ENCODE peak calls at places on chromosomes 13 and 19, in nine cellular contexts. One of them, this sample, is unnamed.

GRCh38 chr13:41942462-41943094 is 18.3 kb downstream of the VWA8 start:
- DNase-seq in epithelial cell of esophagus: peak; percentile 55
- DNase-seq in left ventricle myocardium inferior: no peak
- DNase-seq in GM13976: no peak
- DNase-seq in choroid plexus epithelial cell: peak; percentile 87
- DNase-seq in GM10248: no peak
- DNase-seq in IMR-90: peak; percentile 74
- DNase-seq in AG04450: peak; percentile 33
- DNase-seq in lower lobe of right lung: no peak
- DNase-seq in this sample: peak; percentile 63

GRCh38 chr19:10603873-10604459 is 16.9 kb upstream of the AP1M2 start:
- DNase-seq in GM10248: peak; percentile 67
- DNase-seq in lower lobe of right lung: no peak
- DNase-seq in choroid plexus epithelial cell: peak; percentile 69
- DNase-seq in epithelial cell of esophagus: no peak
- DNase-seq in IMR-90: no peak
- DNase-seq in GM13976: peak; percentile 70
- DNase-seq in AG04450: no peak
- DNase-seq in left ventricle myocardium inferior: no peak
- DNase-seq in this sample: peak; percentile 37

GRCh38 chr13:24153347-24153746 is 7.2 kb upstream of the SPATA13 start:
- DNase-seq in choroid plexus epithelial cell: no peak
- DNase-seq in IMR-90: no peak
- DNase-seq in AG04450: no peak
- DNase-seq in epithelial cell of esophagus: no peak
- DNase-seq in GM10248: no peak
- DNase-seq in GM13976: no peak
- DNase-seq in lower lobe of right lung: no peak
- DNase-seq in left ventricle myocardium inferior: no peak
- DNase-seq in this sample: no peak

GRCh38 chr19:56159009-56159501 is 16.8 kb upstream of the GALP start:
- DNase-seq in lower lobe of right lung: no peak
- DNase-seq in GM10248: no peak
- DNase-seq in IMR-90: no peak
- DNase-seq in epithelial cell of esophagus: peak; percentile 8
- DNase-seq in choroid plexus epithelial cell: no peak
- DNase-seq in AG04450: no peak
- DNase-seq in left ventricle myocardium inferior: no peak
- DNase-seq in GM13976: no peak
- DNase-seq in this sample: no peak

GRCh38 chr13:96904232-96904631 is 90.0 kb downstream of the OXGR1 start:
- DNase-seq in AG04450: no peak
- DNase-seq in epithelial cell of esophagus: no peak
- DNase-seq in GM10248: no peak
- DNase-seq in IMR-90: no peak
- DNase-seq in left ventricle myocardium inferior: no peak
- DNase-seq in choroid plexus epithelial cell: no peak
- DNase-seq in lower lobe of right lung: no peak
- DNase-seq in GM13976: no peak
- DNase-seq in this sample: no peak

GRCh38 chr13:72959643-72960042 is 99.2 kb upstream of the KLF5 start:
- DNase-seq in GM10248: no peak
- DNase-seq in GM13976: no peak
- DNase-seq in choroid plexus epithelial cell: peak; percentile 17
- DNase-seq in lower lobe of right lung: no peak
- DNase-seq in epithelial cell of esophagus: peak; percentile 80
- DNase-seq in AG04450: no peak
- DNase-seq in left ventricle myocardium inferior: no peak
- DNase-seq in IMR-90: peak; percentile 48
- DNase-seq in this sample: no peak

GRCh38 chr19:53007200-53008054 is 6.3 kb upstream of the ERVV-1 start:
- DNase-seq in GM10248: no peak
- DNase-seq in IMR-90: no peak
- DNase-seq in choroid plexus epithelial cell: no peak
- DNase-seq in AG04450: no peak
- DNase-seq in GM13976: no peak
- DNase-seq in lower lobe of right lung: no peak
- DNase-seq in left ventricle myocardium inferior: no peak
- DNase-seq in epithelial cell of esophagus: no peak
- DNase-seq in this sample: no peak

GRCh38 chr13:30196025-30196424 is 111.3 kb downstream of the KATNAL1 start:
- DNase-seq in AG04450: no peak
- DNase-seq in IMR-90: peak; percentile 41
- DNase-seq in GM10248: no peak
- DNase-seq in GM13976: no peak
- DNase-seq in left ventricle myocardium inferior: no peak
- DNase-seq in epithelial cell of esophagus: no peak
- DNase-seq in lower lobe of right lung: no peak
- DNase-seq in choroid plexus epithelial cell: peak; percentile 83
- DNase-seq in this sample: peak; percentile 67

GRCh38 chr13:99357149-99357596 is 50.0 kb upstream of the GPR183 start:
- DNase-seq in left ventricle myocardium inferior: no peak
- DNase-seq in epithelial cell of esophagus: peak; percentile 43
- DNase-seq in AG04450: peak; percentile 36
- DNase-seq in IMR-90: peak; percentile 91
- DNase-seq in GM10248: no peak
- DNase-seq in lower lobe of right lung: no peak
- DNase-seq in choroid plexus epithelial cell: peak; percentile 70
- DNase-seq in GM13976: peak; percentile 56
- DNase-seq in this sample: peak; percentile 91

GRCh38 chr19:31054430-31054829 is 294.8 kb downstream of the TSHZ3 start:
- DNase-seq in AG04450: peak; percentile 56
- DNase-seq in GM10248: no peak
- DNase-seq in left ventricle myocardium inferior: peak; percentile 28
- DNase-seq in IMR-90: peak; percentile 83
- DNase-seq in GM13976: no peak
- DNase-seq in choroid plexus epithelial cell: peak; percentile 92
- DNase-seq in epithelial cell of esophagus: peak; percentile 73
- DNase-seq in lower lobe of right lung: no peak
- DNase-seq in this sample: peak; percentile 69

GRCh38 chr19:18440421-18440877 is 2.5 kb upstream of the ISYNA1 start:
- DNase-seq in lower lobe of right lung: no peak
- DNase-seq in IMR-90: no peak
- DNase-seq in left ventricle myocardium inferior: peak; percentile 27
- DNase-seq in choroid plexus epithelial cell: no peak
- DNase-seq in AG04450: no peak
- DNase-seq in epithelial cell of esophagus: peak; percentile 30
- DNase-seq in GM10248: peak; percentile 55
- DNase-seq in GM13976: peak; percentile 65
- DNase-seq in this sample: no peak

GRCh38 chr19:51977346-51977745 is 9.3 kb downstream of the ZNF350 start:
- DNase-seq in lower lobe of right lung: no peak
- DNase-seq in GM13976: no peak
- DNase-seq in left ventricle myocardium inferior: no peak
- DNase-seq in IMR-90: no peak
- DNase-seq in epithelial cell of esophagus: no peak
- DNase-seq in AG04450: no peak
- DNase-seq in choroid plexus epithelial cell: no peak
- DNase-seq in GM10248: no peak
- DNase-seq in this sample: no peak

GRCh38 chr19:39078436-39079200 is 5.5 kb upstream of the ACP7 start:
- DNase-seq in epithelial cell of esophagus: peak; percentile 96
- DNase-seq in IMR-90: peak; percentile 97
- DNase-seq in lower lobe of right lung: no peak
- DNase-seq in GM13976: no peak
- DNase-seq in GM10248: no peak
- DNase-seq in AG04450: peak; percentile 80
- DNase-seq in left ventricle myocardium inferior: no peak
- DNase-seq in choroid plexus epithelial cell: peak; percentile 90
- DNase-seq in this sample: peak; percentile 94

GRCh38 chr19:625257-625656 is 8.1 kb downstream of the POLRMT start:
- DNase-seq in left ventricle myocardium inferior: no peak
- DNase-seq in GM10248: no peak
- DNase-seq in GM13976: no peak
- DNase-seq in AG04450: no peak
- DNase-seq in choroid plexus epithelial cell: no peak
- DNase-seq in lower lobe of right lung: no peak
- DNase-seq in epithelial cell of esophagus: no peak
- DNase-seq in IMR-90: no peak
- DNase-seq in this sample: no peak

GRCh38 chr13:97659602-97660001 is 225.6 kb downstream of the RAP2A start:
- DNase-seq in GM13976: no peak
- DNase-seq in left ventricle myocardium inferior: no peak
- DNase-seq in epithelial cell of esophagus: no peak
- DNase-seq in GM10248: no peak
- DNase-seq in choroid plexus epithelial cell: peak; percentile 59
- DNase-seq in IMR-90: peak; percentile 21
- DNase-seq in AG04450: peak; percentile 1
- DNase-seq in lower lobe of right lung: no peak
- DNase-seq in this sample: no peak

GRCh38 chr19:3699071-3699740 is 1.1 kb downstream of the PIP5K1C start:
- DNase-seq in choroid plexus epithelial cell: peak; percentile 42
- DNase-seq in epithelial cell of esophagus: peak; percentile 39
- DNase-seq in IMR-90: peak; percentile 34
- DNase-seq in lower lobe of right lung: peak; percentile 74
- DNase-seq in GM10248: peak; percentile 63
- DNase-seq in left ventricle myocardium inferior: peak; percentile 55
- DNase-seq in AG04450: no peak
- DNase-seq in GM13976: peak; percentile 68
- DNase-seq in this sample: no peak

GRCh38 chr13:79522583-79522982 is 41.6 kb downstream of the NDFIP2 start:
- DNase-seq in GM10248: peak; percentile 45
- DNase-seq in choroid plexus epithelial cell: peak; percentile 90
- DNase-seq in GM13976: peak; percentile 52
- DNase-seq in AG04450: no peak
- DNase-seq in left ventricle myocardium inferior: no peak
- DNase-seq in lower lobe of right lung: no peak
- DNase-seq in IMR-90: peak; percentile 64
- DNase-seq in epithelial cell of esophagus: peak; percentile 30
- DNase-seq in this sample: peak; percentile 87

GRCh38 chr13:113586661-113587479 is 2.3 kb downstream of the TFDP1 start:
- DNase-seq in GM10248: peak; percentile 16
- DNase-seq in AG04450: no peak
- DNase-seq in lower lobe of right lung: peak; percentile 42
- DNase-seq in IMR-90: no peak
- DNase-seq in choroid plexus epithelial cell: no peak
- DNase-seq in GM13976: peak; percentile 30
- DNase-seq in epithelial cell of esophagus: no peak
- DNase-seq in left ventricle myocardium inferior: no peak
- DNase-seq in this sample: no peak

GRCh38 chr13:46726347-46726746 is 70.6 kb downstream of the ESD start:
- DNase-seq in epithelial cell of esophagus: no peak
- DNase-seq in choroid plexus epithelial cell: no peak
- DNase-seq in GM13976: no peak
- DNase-seq in GM10248: no peak
- DNase-seq in left ventricle myocardium inferior: no peak
- DNase-seq in IMR-90: no peak
- DNase-seq in AG04450: no peak
- DNase-seq in lower lobe of right lung: no peak
- DNase-seq in this sample: no peak

GRCh38 chr13:46731535-46731934 is 65.4 kb downstream of the ESD start:
- DNase-seq in GM10248: no peak
- DNase-seq in AG04450: no peak
- DNase-seq in lower lobe of right lung: no peak
- DNase-seq in IMR-90: no peak
- DNase-seq in epithelial cell of esophagus: no peak
- DNase-seq in GM13976: no peak
- DNase-seq in choroid plexus epithelial cell: no peak
- DNase-seq in left ventricle myocardium inferior: no peak
- DNase-seq in this sample: no peak

GRCh38 chr13:46728777-46729176 is 68.2 kb downstream of the ESD start:
- DNase-seq in left ventricle myocardium inferior: no peak
- DNase-seq in lower lobe of right lung: no peak
- DNase-seq in GM10248: peak; percentile 24
- DNase-seq in choroid plexus epithelial cell: peak; percentile 24
- DNase-seq in GM13976: peak; percentile 20
- DNase-seq in AG04450: no peak
- DNase-seq in epithelial cell of esophagus: peak; percentile 29
- DNase-seq in IMR-90: no peak
- DNase-seq in this sample: no peak
- TF ChIP-seq CTCF in left ventricle myocardium inferior: no peak
- TF ChIP-seq CTCF in lower lobe of right lung: peak; percentile 12
- TF ChIP-seq CTCF in GM10248: no peak
- TF ChIP-seq CTCF in choroid plexus epithelial cell: peak; percentile 38
- TF ChIP-seq CTCF in GM13976: peak; percentile 17
- TF ChIP-seq CTCF in AG04450: no peak
- TF ChIP-seq CTCF in epithelial cell of esophagus: no peak
- TF ChIP-seq CTCF in IMR-90: peak; percentile 6
- TF ChIP-seq CTCF in this sample: peak; percentile 38

DNA sequence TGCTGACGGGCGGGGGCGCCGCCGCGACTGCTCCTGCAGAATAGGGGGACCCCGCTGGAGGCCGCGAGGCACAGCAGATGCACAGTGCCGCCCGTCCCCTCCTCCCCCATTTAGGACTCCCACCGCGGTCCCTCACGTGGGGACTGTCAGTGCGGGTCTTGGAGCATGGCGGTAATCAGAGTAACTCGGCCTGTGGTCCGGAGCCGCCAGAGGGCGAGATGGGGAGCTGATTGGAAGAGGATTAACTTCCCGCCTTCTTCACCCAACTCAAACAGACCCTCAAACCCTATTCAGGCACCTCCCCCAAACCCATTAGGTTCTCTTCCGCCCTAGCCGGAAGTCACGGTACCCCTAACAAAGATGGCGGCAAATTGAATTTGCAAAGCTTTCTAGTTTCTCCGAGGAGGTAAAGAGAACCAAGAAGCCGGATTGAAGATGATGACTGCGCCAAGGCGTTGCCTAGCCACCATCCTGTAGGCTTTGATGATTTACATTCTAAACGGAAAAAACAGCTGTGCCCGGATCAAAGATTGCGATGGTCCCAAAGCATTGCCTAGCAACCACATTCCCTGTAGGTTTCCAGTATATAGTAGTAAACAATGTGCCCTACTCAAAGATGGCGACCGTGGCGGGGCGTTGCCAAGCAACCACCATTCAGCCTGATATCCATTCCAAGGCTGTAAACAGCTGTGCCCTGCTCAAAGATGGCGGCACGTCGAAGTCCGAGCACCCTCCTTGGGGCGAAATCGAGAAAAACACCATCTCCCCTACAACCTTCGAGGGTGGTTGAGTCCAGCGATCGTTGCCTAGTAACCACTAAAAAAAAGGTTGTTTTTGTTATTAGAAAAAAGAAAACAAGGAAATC is at the start of gene FUZ:
- DNase-seq in GM13976: peak; percentile 94
- DNase-seq in IMR-90: peak; percentile 99
- DNase-seq in choroid plexus epithelial cell: peak; percentile 99
- DNase-seq in left ventricle myocardium inferior: peak; percentile 98
- DNase-seq in AG04450: peak; percentile 97
- DNase-seq in epithelial cell of esophagus: peak; percentile 96
- DNase-seq in lower lobe of right lung: peak; percentile 98
- DNase-seq in GM10248: peak; percentile 92
- DNase-seq in this sample: peak; percentile 99
- TF ChIP-seq CTCF in GM13976: no peak
- TF ChIP-seq CTCF in IMR-90: peak; percentile 39
- TF ChIP-seq CTCF in choroid plexus epithelial cell: peak; percentile 60
- TF ChIP-seq CTCF in left ventricle myocardium inferior: peak; percentile 49
- TF ChIP-seq CTCF in AG04450: peak; percentile 45
- TF ChIP-seq CTCF in epithelial cell of esophagus: peak; percentile 19
- TF ChIP-seq CTCF in lower lobe of right lung: peak; percentile 36
- TF ChIP-seq CTCF in GM10248: no peak
- TF ChIP-seq CTCF in this sample: peak; percentile 59

GRCh38 chr19:35851213-35852028 is 883 bp downstream of the NPHS1 start:
- DNase-seq in left ventricle myocardium inferior: no peak
- DNase-seq in lower lobe of right lung: no peak
- DNase-seq in epithelial cell of esophagus: no peak
- DNase-seq in GM10248: no peak
- DNase-seq in AG04450: no peak
- DNase-seq in IMR-90: no peak
- DNase-seq in GM13976: no peak
- DNase-seq in choroid plexus epithelial cell: no peak
- DNase-seq in this sample: no peak
- TF ChIP-seq CTCF in left ventricle myocardium inferior: no peak
- TF ChIP-seq CTCF in lower lobe of right lung: no peak
- TF ChIP-seq CTCF in epithelial cell of esophagus: no peak
- TF ChIP-seq CTCF in GM10248: no peak
- TF ChIP-seq CTCF in AG04450: no peak
- TF ChIP-seq CTCF in IMR-90: no peak
- TF ChIP-seq CTCF in GM13976: no peak
- TF ChIP-seq CTCF in choroid plexus epithelial cell: no peak
- TF ChIP-seq CTCF in this sample: no peak

GRCh38 chr19:34991542-34992333 is 8.4 kb upstream of the GRAMD1A start:
- DNase-seq in AG04450: no peak
- DNase-seq in lower lobe of right lung: peak; percentile 6
- DNase-seq in IMR-90: no peak
- DNase-seq in GM10248: no peak
- DNase-seq in epithelial cell of esophagus: no peak
- DNase-seq in GM13976: no peak
- DNase-seq in left ventricle myocardium inferior: no peak
- DNase-seq in choroid plexus epithelial cell: no peak
- DNase-seq in this sample: no peak
- TF ChIP-seq CTCF in AG04450: no peak
- TF ChIP-seq CTCF in lower lobe of right lung: no peak
- TF ChIP-seq CTCF in IMR-90: no peak
- TF ChIP-seq CTCF in GM10248: no peak
- TF ChIP-seq CTCF in epithelial cell of esophagus: no peak
- TF ChIP-seq CTCF in GM13976: no peak
- TF ChIP-seq CTCF in left ventricle myocardium inferior: no peak
- TF ChIP-seq CTCF in choroid plexus epithelial cell: no peak
- TF ChIP-seq CTCF in this sample: no peak